ENCODE peak calls at places on chromosomes 11 and 22, in four cellular contexts. One of them, this sample, is unnamed.

GRCh38 chr22:46376908-46377565 is 41.5 kb downstream of the TRMU start:
- DNase-seq in GM23248: no peak
- DNase-seq in K562: no peak
- DNase-seq in HCT116: no peak
- DNase-seq in this sample: no peak

GRCh38 chr11:28169816-28170215 is 61.6 kb downstream of the METTL15 start:
- DNase-seq in GM23248: peak
- DNase-seq in K562: peak
- DNase-seq in HCT116: no peak
- DNase-seq in this sample: no peak

GRCh38 chr22:27433585-27434190 is 367.9 kb downstream of the MN1 start:
- DNase-seq in GM23248: no peak
- DNase-seq in K562: no peak
- DNase-seq in HCT116: no peak
- DNase-seq in this sample: no peak

GRCh38 chr11:131504199-131504949 is 134.0 kb downstream of the NTM start:
- DNase-seq in GM23248: no peak
- DNase-seq in K562: no peak
- DNase-seq in HCT116: no peak
- DNase-seq in this sample: peak

GRCh38 chr11:133946541-133947297 is 10.0 kb downstream of the IGSF9B start:
- DNase-seq in GM23248: no peak
- DNase-seq in K562: no peak
- DNase-seq in HCT116: no peak
- DNase-seq in this sample: peak

GRCh38 chr11:2382927-2383822 is 6.1 kb downstream of the CD81 start:
- DNase-seq in GM23248: peak
- DNase-seq in K562: no peak
- DNase-seq in HCT116: no peak
- DNase-seq in this sample: peak

GRCh38 chr11:66020212-66020611 is 6.1 kb downstream of the CATSPER1 start:
- DNase-seq in GM23248: no peak
- DNase-seq in K562: no peak
- DNase-seq in HCT116: no peak
- DNase-seq in this sample: no peak

GRCh38 chr11:4134844-4135243 is 40.2 kb downstream of the RRM1 start:
- DNase-seq in GM23248: peak
- DNase-seq in K562: no peak
- DNase-seq in HCT116: no peak
- DNase-seq in this sample: no peak

GRCh38 chr11:7892751-7893356 is 38.2 kb downstream of the OR10A6 start:
- DNase-seq in GM23248: peak
- DNase-seq in K562: peak
- DNase-seq in HCT116: peak
- DNase-seq in this sample: peak

GRCh38 chr11:5285703-5286102 is 16.0 kb upstream of the HBE1 start:
- DNase-seq in GM23248: no peak
- DNase-seq in K562: no peak
- DNase-seq in HCT116: no peak
- DNase-seq in this sample: no peak

GRCh38 chr22:30539368-30539767 is 7.2 kb downstream of the SEC14L6 start:
- DNase-seq in GM23248: no peak
- DNase-seq in K562: no peak
- DNase-seq in HCT116: no peak
- DNase-seq in this sample: no peak

GRCh38 chr22:30546616-30547015 is at the start of gene SEC14L6:
- DNase-seq in GM23248: no peak
- DNase-seq in K562: no peak
- DNase-seq in HCT116: no peak
- DNase-seq in this sample: no peak

GRCh38 chr22:30538280-30538679 is 8.3 kb downstream of the SEC14L6 start:
- DNase-seq in GM23248: peak
- DNase-seq in K562: no peak
- DNase-seq in HCT116: no peak
- DNase-seq in this sample: no peak

GRCh38 chr22:30542811-30543188 is 3.7 kb downstream of the SEC14L6 start:
- DNase-seq in GM23248: no peak
- DNase-seq in K562: no peak
- DNase-seq in HCT116: no peak
- DNase-seq in this sample: no peak

GRCh38 chr22:30541979-30542810 is 4.3 kb downstream of the SEC14L6 start:
- DNase-seq in GM23248: peak
- DNase-seq in K562: peak
- DNase-seq in HCT116: no peak
- DNase-seq in this sample: peak
- TF ChIP-seq EZH2 in GM23248: no peak
- TF ChIP-seq EZH2 in K562: no peak
- TF ChIP-seq EZH2 in HCT116: no peak
- TF ChIP-seq EZH2 in this sample: no peak

GRCh38 chr22:20114506-20115475 is 1.1 kb upstream of the RANBP1 start:
- DNase-seq in GM23248: no peak
- DNase-seq in K562: no peak
- DNase-seq in HCT116: no peak
- DNase-seq in this sample: no peak
- H3K27ac ChIP-seq in GM23248: no peak
- H3K27ac ChIP-seq in K562: peak
- H3K27ac ChIP-seq in HCT116: no peak
- H3K27ac ChIP-seq in this sample: no peak

DNA sequence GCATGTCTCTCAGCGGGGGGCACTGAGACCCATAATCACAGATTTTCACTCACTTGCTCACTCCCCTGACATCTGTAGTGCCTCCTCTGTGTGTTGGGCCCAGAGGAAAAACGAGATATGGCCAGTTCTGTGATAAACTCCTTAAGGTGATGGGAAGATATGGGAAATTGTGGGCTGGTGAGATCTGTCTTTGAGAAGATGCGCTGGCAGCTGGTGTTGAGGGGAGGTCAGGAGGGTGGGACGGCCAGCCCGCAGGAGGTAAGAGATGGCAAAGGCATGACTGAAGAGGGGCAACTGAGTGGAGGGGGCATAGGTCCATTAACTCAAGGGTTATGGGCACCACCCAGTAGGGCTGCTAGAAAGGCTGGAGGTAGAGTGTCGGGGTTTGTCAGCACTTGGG is 60.1 kb upstream of the CLTCL1 start:
- DNase-seq in GM23248: no peak
- DNase-seq in K562: no peak
- DNase-seq in HCT116: no peak
- DNase-seq in this sample: no peak
- TF ChIP-seq EZH2 in GM23248: no peak
- TF ChIP-seq EZH2 in K562: no peak
- TF ChIP-seq EZH2 in HCT116: no peak
- TF ChIP-seq EZH2 in this sample: no peak

GRCh38 chr11:126474220-126474619 is 118.7 kb downstream of the ST3GAL4 start:
- DNase-seq in GM23248: no peak
- DNase-seq in K562: no peak
- DNase-seq in HCT116: no peak
- DNase-seq in this sample: no peak
- H3K27ac ChIP-seq in GM23248: no peak
- H3K27ac ChIP-seq in K562: no peak
- H3K27ac ChIP-seq in HCT116: no peak
- H3K27ac ChIP-seq in this sample: no peak

GRCh38 chr11:32426819-32427615 is 8.3 kb downstream of the WT1 start:
- DNase-seq in GM23248: no peak
- DNase-seq in K562: peak
- DNase-seq in HCT116: no peak
- DNase-seq in this sample: peak
- TF ChIP-seq EZH2 in GM23248: peak
- TF ChIP-seq EZH2 in K562: no peak
- TF ChIP-seq EZH2 in HCT116: no peak
- TF ChIP-seq EZH2 in this sample: peak

GRCh38 chr11:128021304-128022006 is 565.9 kb downstream of the ETS1 start:
- DNase-seq in GM23248: peak
- DNase-seq in K562: no peak
- DNase-seq in HCT116: no peak
- DNase-seq in this sample: peak
- H3K27ac ChIP-seq in GM23248: no peak
- H3K27ac ChIP-seq in K562: no peak
- H3K27ac ChIP-seq in HCT116: no peak
- H3K27ac ChIP-seq in this sample: no peak

This sample was measured in GM23338.